ENCODE peak calls at places on chromosomes 12 and 14, in seven cellular contexts. One of them, this sample, is unnamed.

GRCh38 chr12:69688021-69688420 is 11.1 kb downstream of the BEST3 start:
- DNase-seq in stomach: no peak
- DNase-seq in keratinocyte: peak
- DNase-seq in T-helper 2 cell: no peak
- DNase-seq in heart left ventricle: no peak
- DNase-seq in activated CD4-positive, alpha-beta T cell treated with anti-CD3 and anti-CD28 coated beads, Interleukin-2, amount 50 U/mL, for 1 hour: no peak
- DNase-seq in NCI-H510A: no peak
- DNase-seq in this sample: no peak

GRCh38 chr12:56190695-56191155 is 1.4 kb upstream of the SMARCC2 start:
- DNase-seq in stomach: no peak
- DNase-seq in keratinocyte: no peak
- DNase-seq in T-helper 2 cell: no peak
- DNase-seq in heart left ventricle: no peak
- DNase-seq in activated CD4-positive, alpha-beta T cell treated with anti-CD3 and anti-CD28 coated beads, Interleukin-2, amount 50 U/mL, for 1 hour: no peak
- DNase-seq in NCI-H510A: no peak
- DNase-seq in this sample: no peak

GRCh38 chr14:98834119-98834518 is 437.9 kb downstream of the BCL11B start:
- DNase-seq in stomach: no peak
- DNase-seq in keratinocyte: no peak
- DNase-seq in T-helper 2 cell: no peak
- DNase-seq in heart left ventricle: no peak
- DNase-seq in activated CD4-positive, alpha-beta T cell treated with anti-CD3 and anti-CD28 coated beads, Interleukin-2, amount 50 U/mL, for 1 hour: no peak
- DNase-seq in NCI-H510A: no peak
- DNase-seq in this sample: no peak

GRCh38 chr12:25249951-25250738 is 584 bp downstream of the KRAS start:
- DNase-seq in stomach: peak
- DNase-seq in keratinocyte: no peak
- DNase-seq in T-helper 2 cell: peak
- DNase-seq in heart left ventricle: peak
- DNase-seq in activated CD4-positive, alpha-beta T cell treated with anti-CD3 and anti-CD28 coated beads, Interleukin-2, amount 50 U/mL, for 1 hour: peak
- DNase-seq in NCI-H510A: peak
- DNase-seq in this sample: peak

GRCh38 chr14:92103363-92103762 is 3.0 kb downstream of the ATXN3 start:
- DNase-seq in stomach: no peak
- DNase-seq in keratinocyte: peak
- DNase-seq in T-helper 2 cell: no peak
- DNase-seq in heart left ventricle: no peak
- DNase-seq in activated CD4-positive, alpha-beta T cell treated with anti-CD3 and anti-CD28 coated beads, Interleukin-2, amount 50 U/mL, for 1 hour: no peak
- DNase-seq in NCI-H510A: peak
- DNase-seq in this sample: no peak

GRCh38 chr12:6946033-6946919 is 2.5 kb downstream of the C12orf57 start:
- DNase-seq in stomach: peak
- DNase-seq in keratinocyte: no peak
- DNase-seq in T-helper 2 cell: peak
- DNase-seq in heart left ventricle: no peak
- DNase-seq in activated CD4-positive, alpha-beta T cell treated with anti-CD3 and anti-CD28 coated beads, Interleukin-2, amount 50 U/mL, for 1 hour: peak
- DNase-seq in NCI-H510A: peak
- DNase-seq in this sample: peak

GRCh38 chr14:69625299-69626131 is 14.1 kb downstream of the SUSD6 start:
- DNase-seq in stomach: peak
- DNase-seq in keratinocyte: no peak
- DNase-seq in T-helper 2 cell: peak
- DNase-seq in heart left ventricle: peak
- DNase-seq in activated CD4-positive, alpha-beta T cell treated with anti-CD3 and anti-CD28 coated beads, Interleukin-2, amount 50 U/mL, for 1 hour: peak
- DNase-seq in NCI-H510A: no peak
- DNase-seq in this sample: no peak

GRCh38 chr14:54650331-54651017 is 83.5 kb downstream of the SAMD4A start:
- DNase-seq in stomach: no peak
- DNase-seq in keratinocyte: peak
- DNase-seq in T-helper 2 cell: no peak
- DNase-seq in heart left ventricle: peak
- DNase-seq in activated CD4-positive, alpha-beta T cell treated with anti-CD3 and anti-CD28 coated beads, Interleukin-2, amount 50 U/mL, for 1 hour: no peak
- DNase-seq in NCI-H510A: no peak
- DNase-seq in this sample: no peak

GRCh38 chr12:66131067-66131688 is 628 bp upstream of the LLPH start:
- DNase-seq in stomach: no peak
- DNase-seq in keratinocyte: no peak
- DNase-seq in T-helper 2 cell: no peak
- DNase-seq in heart left ventricle: no peak
- DNase-seq in activated CD4-positive, alpha-beta T cell treated with anti-CD3 and anti-CD28 coated beads, Interleukin-2, amount 50 U/mL, for 1 hour: no peak
- DNase-seq in NCI-H510A: no peak
- DNase-seq in this sample: no peak

GRCh38 chr12:50747817-50748216 is 16.1 kb upstream of the ATF1 start:
- DNase-seq in stomach: no peak
- DNase-seq in keratinocyte: no peak
- DNase-seq in T-helper 2 cell: no peak
- DNase-seq in heart left ventricle: no peak
- DNase-seq in activated CD4-positive, alpha-beta T cell treated with anti-CD3 and anti-CD28 coated beads, Interleukin-2, amount 50 U/mL, for 1 hour: no peak
- DNase-seq in NCI-H510A: no peak
- DNase-seq in this sample: no peak

GRCh38 chr12:42691991-42692557 is 102.5 kb upstream of the PRICKLE1 start:
- DNase-seq in stomach: no peak
- DNase-seq in keratinocyte: no peak
- DNase-seq in T-helper 2 cell: no peak
- DNase-seq in heart left ventricle: no peak
- DNase-seq in activated CD4-positive, alpha-beta T cell treated with anti-CD3 and anti-CD28 coated beads, Interleukin-2, amount 50 U/mL, for 1 hour: no peak
- DNase-seq in NCI-H510A: no peak
- DNase-seq in this sample: no peak

GRCh38 chr12:10381912-10382628 is 7.8 kb downstream of the KLRK1 start:
- DNase-seq in stomach: no peak
- DNase-seq in keratinocyte: no peak
- DNase-seq in T-helper 2 cell: no peak
- DNase-seq in heart left ventricle: no peak
- DNase-seq in activated CD4-positive, alpha-beta T cell treated with anti-CD3 and anti-CD28 coated beads, Interleukin-2, amount 50 U/mL, for 1 hour: no peak
- DNase-seq in NCI-H510A: no peak
- DNase-seq in this sample: no peak

GRCh38 chr14:56297449-56297848 is 179.2 kb downstream of the PELI2 start:
- DNase-seq in stomach: no peak
- DNase-seq in keratinocyte: no peak
- DNase-seq in T-helper 2 cell: no peak
- DNase-seq in heart left ventricle: no peak
- DNase-seq in activated CD4-positive, alpha-beta T cell treated with anti-CD3 and anti-CD28 coated beads, Interleukin-2, amount 50 U/mL, for 1 hour: no peak
- DNase-seq in NCI-H510A: no peak
- DNase-seq in this sample: no peak

This sample was measured in SHP77 treated with DMSO at 0.1 percent for 48 hours.